ENCODE peak calls at places on chromosomes 13 and 19, in seven cellular contexts. I is psoas muscle; Y is mucosa of descending colon; U is uterus; G is naive thymus-derived CD4-positive, alpha-beta T cell; Q is ovary; V is colonic mucosa. C is an unnamed sample.

GRCh38 chr19:16814526-16815100 is 14.6 kb upstream of the SIN3B start:
- DNase-seq in Y (no peak), G (no peak), V (no peak), U (no peak), I (no peak), Q (no peak), C (no peak)

GRCh38 chr19:43318203-43318602 is 35.3 kb upstream of the CD177 start:
- DNase-seq in G (no peak), Y (no peak), V (no peak), U (no peak), Q (no peak), I (no peak), C (no peak)

GRCh38 chr19:41425174-41426115 is 1.7 kb downstream of the B3GNT8 start:
- DNase-seq in V (peak; percentile 41), G (no peak), U (no peak), I (no peak), Y (peak; percentile 59), Q (no peak), C (no peak)

GRCh38 chr19:45424191-45425058 is 708 bp upstream of the ERCC1 start:
- DNase-seq in Q (peak; percentile 63), G (no peak), Y (peak; percentile 84), V (peak; percentile 70), U (peak; percentile 59), I (peak; percentile 82), C (peak; percentile 88)

GRCh38 chr19:19538767-19539166 is 702 bp downstream of the CILP2 start:
- DNase-seq in V (no peak), Q (no peak), I (no peak), Y (no peak), G (no peak), U (no peak), C (no peak)

GRCh38 chr19:42113641-42114348 is 18.5 kb downstream of the POU2F2 start:
- DNase-seq in I (peak; percentile 61), Y (no peak), G (no peak), V (no peak), U (no peak), Q (no peak), C (peak; percentile 76)

GRCh38 chr19:12482505-12482886 is 2.1 kb downstream of the ZNF709 start:
- DNase-seq in Q (no peak), G (no peak), V (no peak), I (no peak), U (no peak), Y (no peak), C (no peak)

GRCh38 chr13:97976551-97977375 is 23.3 kb downstream of the IPO5 start:
- DNase-seq in Q (no peak), U (no peak), V (peak; percentile 24), I (no peak), G (peak; percentile 82), Y (peak; percentile 91), C (peak; percentile 79)

GRCh38 chr13:96984061-96984508 is 10.2 kb downstream of the OXGR1 start:
- DNase-seq in U (no peak), I (no peak), G (no peak), Q (no peak), Y (peak; percentile 72), V (peak; percentile 73), C (no peak)

GRCh38 chr19:47109177-47109540 is 4.4 kb downstream of the ZC3H4 start:
- DNase-seq in G (no peak), Q (no peak), Y (no peak), U (no peak), V (no peak), I (no peak), C (no peak)

GRCh38 chr19:7595466-7596133 is at the start of gene CAMSAP3:
- DNase-seq in Q (no peak), I (no peak), Y (peak; percentile 71), U (no peak), G (no peak), V (peak; percentile 66), C (no peak)

GRCh38 chr13:113405481-113406300 is 41.8 kb upstream of the GRTP1 start:
- DNase-seq in Y (no peak), G (no peak), I (no peak), V (no peak), U (peak; percentile 9), Q (peak; percentile 25), C (no peak)

GRCh38 chr13:37602743-37603381 is 4.3 kb upstream of the POSTN start:
- DNase-seq in G (no peak), Y (no peak), V (no peak), Q (no peak), U (no peak), I (no peak), C (no peak)

GRCh38 chr13:36706755-36707154 is 32.9 kb downstream of the SERTM1 start:
- DNase-seq in U (no peak), G (no peak), Q (no peak), I (no peak), V (no peak), Y (no peak), C (no peak)

GRCh38 chr13:80040219-80040976 is 300.5 kb downstream of the SPRY2 start:
- DNase-seq in I (no peak), U (no peak), V (peak; percentile 24), Y (no peak), G (no peak), Q (no peak), C (no peak)

GRCh38 chr13:99250977-99251825 is 7.0 kb downstream of the GPR18 start:
- DNase-seq in V (no peak), Q (no peak), I (no peak), Y (no peak), G (no peak), U (no peak), C (no peak)

GRCh38 chr19:12364391-12365093 is 941 bp downstream of the ZNF442 start:
- DNase-seq in Q (peak; percentile 47), I (no peak), V (peak; percentile 29), Y (no peak), U (peak; percentile 18), G (no peak), C (peak; percentile 51)

GRCh38 chr19:30518965-30519606 is 146.9 kb downstream of the ZNF536 start:
- DNase-seq in Q (no peak), V (no peak), U (no peak), G (no peak), Y (no peak), I (no peak), C (no peak)

GRCh38 chr19:6925801-6926751 is 38.7 kb downstream of the ADGRE1 start:
- DNase-seq in G (peak; percentile 17), Y (no peak), I (no peak), Q (no peak), V (no peak), U (no peak), C (no peak)

GRCh38 chr19:7857727-7858701 is 16.2 kb downstream of the PRR36 start:
- DNase-seq in U (no peak), G (no peak), Y (peak; percentile 53), I (no peak), Q (no peak), V (no peak), C (no peak)

DNA sequence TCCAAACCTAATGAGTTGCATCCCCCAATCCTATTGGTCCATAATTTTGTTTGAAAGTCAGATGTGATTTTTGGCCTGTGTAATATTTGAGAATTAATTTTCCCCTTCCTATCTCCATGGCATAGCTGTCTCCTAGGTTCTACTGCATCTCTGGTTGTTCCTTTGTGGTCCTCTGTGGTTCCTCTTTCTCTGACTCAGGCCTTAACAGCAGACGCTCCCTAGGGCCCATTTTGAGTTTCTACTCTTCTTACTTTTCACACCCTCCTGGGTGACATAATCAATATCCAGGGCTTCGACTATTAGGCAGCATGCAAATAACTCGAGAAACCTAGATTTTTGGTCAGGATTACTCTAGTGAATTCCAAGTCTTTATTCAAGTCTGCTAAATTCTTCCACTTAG is 160.7 kb downstream of the RFC3 start:
- DNase-seq in U (no peak), Q (no peak), Y (no peak), V (no peak), G (no peak), I (no peak), C (no peak)
- H3K4me1 ChIP-seq in U (no peaks in the 10 kb centered on the region), Q (no peaks in the 10 kb centered on the region), Y (no peaks in the 10 kb centered on the region), V (no peaks in the 10 kb centered on the region), G (no peaks in the 10 kb centered on the region), I (no peaks in the 10 kb centered on the region), C (no peaks in the 10 kb centered on the region)

GRCh38 chr19:34189917-34190425 is 17.7 kb downstream of the LSM14A start:
- DNase-seq in I (no peak), V (no peak), U (no peak), G (no peak), Y (no peak), Q (no peak), C (no peak)
- H3K4me3 ChIP-seq in I (no peak overlapping the region), V (no peak overlapping the region), U (no peak overlapping the region), G (no peak overlapping the region), Y (no peak overlapping the region), Q (no peak overlapping the region), C (no peak overlapping the region)

DNA sequence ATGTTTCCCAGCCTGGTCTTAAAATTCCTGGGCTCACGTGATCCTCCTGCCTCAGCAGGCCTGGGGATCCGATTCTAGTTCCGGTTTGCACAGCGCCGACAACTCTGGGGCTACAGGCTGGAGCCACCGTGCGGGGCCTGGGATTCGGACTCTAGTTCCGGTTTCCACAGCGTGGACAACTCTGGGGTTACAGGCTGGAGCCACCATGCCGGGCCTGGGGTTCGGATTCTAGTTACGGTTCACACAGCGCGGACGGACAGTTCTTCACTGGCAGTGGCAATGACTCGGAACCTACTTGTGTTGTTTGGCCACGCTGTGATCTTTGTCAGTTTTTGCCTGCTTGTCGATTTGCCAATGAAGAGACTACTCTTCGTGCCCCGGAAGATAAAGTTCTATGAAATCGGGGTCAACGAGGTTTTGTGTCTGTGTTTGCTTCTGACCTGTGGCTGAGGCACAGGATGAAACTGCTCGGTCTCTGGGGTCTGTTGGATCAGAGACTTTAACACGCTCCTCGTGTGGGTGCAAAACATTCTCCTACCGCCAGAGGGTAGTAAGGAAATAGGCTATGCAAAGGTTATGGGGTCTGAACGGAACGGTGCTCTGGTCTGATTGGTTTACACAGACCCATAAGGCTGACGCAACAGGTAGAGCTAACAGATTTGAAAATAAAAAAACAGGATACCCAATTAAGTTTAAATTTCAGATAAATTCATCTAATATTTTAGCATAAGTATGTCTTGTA is 12.1 kb upstream of the ZSCAN1 start:
- DNase-seq in Y (no peak), Q (no peak), I (no peak), G (no peak), U (peak; percentile 61), V (peak; percentile 64), C (peak; percentile 66)
- H3K9me3 ChIP-seq in Y (peaks cover 18% of the 10 kb centered on the region), Q (no peaks in the 10 kb centered on the region), I (peaks cover 9% of the 10 kb centered on the region), G (no peaks in the 10 kb centered on the region), U (no peaks in the 10 kb centered on the region), V (no peaks in the 10 kb centered on the region), C (no peaks in the 10 kb centered on the region)

GRCh38 chr19:32676186-32676894 is 692 bp downstream of the RGS9BP start:
- DNase-seq in Y (peak; percentile 69), Q (peak; percentile 44), U (peak; percentile 23), I (no peak), V (no peak), G (peak; percentile 16), C (peak; percentile 46)
- H3K4me1 ChIP-seq in Y (peaks cover 20% of the 10 kb centered on the region), Q (peaks cover 2% of the 10 kb centered on the region), U (no peaks in the 10 kb centered on the region), I (peaks cover 27% of the 10 kb centered on the region), V (peaks cover 12% of the 10 kb centered on the region), G (peaks cover 10% of the 10 kb centered on the region), C (no peaks in the 10 kb centered on the region)

C was measured in aorta.